ENCODE peak calls at places on chromosomes 6 and 20, in five cellular contexts. One of them, this sample, is unnamed.

GRCh38 chr20:63345328-63346100 is 15.6 kb downstream of the CHRNA4 start:
- DNase-seq in brain microvascular endothelial cell: no peak
- DNase-seq in AG10803: no peak
- DNase-seq in breast epithelium: no peak
- DNase-seq in OCI-LY7: no peak
- DNase-seq in this sample: no peak

GRCh38 chr20:35695978-35696377 is 3.2 kb downstream of the NFS1 start:
- DNase-seq in breast epithelium: no peak
- DNase-seq in AG10803: no peak
- DNase-seq in brain microvascular endothelial cell: no peak
- DNase-seq in OCI-LY7: no peak
- DNase-seq in this sample: no peak

GRCh38 chr20:63092660-63093215 is 86.0 kb upstream of the BHLHE23 start:
- DNase-seq in AG10803: no peak
- DNase-seq in OCI-LY7: no peak
- DNase-seq in breast epithelium: peak; percentile 37
- DNase-seq in brain microvascular endothelial cell: no peak
- DNase-seq in this sample: no peak

GRCh38 chr20:64099880-64100565 is 7.3 kb downstream of the NPBWR2 start:
- DNase-seq in AG10803: no peak
- DNase-seq in OCI-LY7: peak; percentile 77
- DNase-seq in breast epithelium: no peak
- DNase-seq in brain microvascular endothelial cell: no peak
- DNase-seq in this sample: no peak

GRCh38 chr20:813386-813785 is 20.1 kb upstream of the FAM110A start:
- DNase-seq in AG10803: no peak
- DNase-seq in breast epithelium: no peak
- DNase-seq in brain microvascular endothelial cell: no peak
- DNase-seq in OCI-LY7: no peak
- DNase-seq in this sample: no peak

GRCh38 chr6:104537185-104537584 is 322.5 kb downstream of the HACE1 start:
- DNase-seq in brain microvascular endothelial cell: peak; percentile 14
- DNase-seq in breast epithelium: no peak
- DNase-seq in OCI-LY7: no peak
- DNase-seq in AG10803: peak; percentile 56
- DNase-seq in this sample: no peak

GRCh38 chr6:160050022-160050421 is 71.6 kb upstream of the SLC22A1 start:
- DNase-seq in OCI-LY7: no peak
- DNase-seq in breast epithelium: no peak
- DNase-seq in brain microvascular endothelial cell: no peak
- DNase-seq in AG10803: no peak
- DNase-seq in this sample: no peak

GRCh38 chr6:131761061-131761761 is 46.6 kb upstream of the ENPP1 start:
- DNase-seq in brain microvascular endothelial cell: peak; percentile 9
- DNase-seq in breast epithelium: no peak
- DNase-seq in AG10803: peak; percentile 53
- DNase-seq in OCI-LY7: no peak
- DNase-seq in this sample: no peak

GRCh38 chr6:88220493-88220892 is 54.3 kb upstream of the CNR1 start:
- DNase-seq in OCI-LY7: peak; percentile 21
- DNase-seq in brain microvascular endothelial cell: peak; percentile 20
- DNase-seq in breast epithelium: no peak
- DNase-seq in AG10803: no peak
- DNase-seq in this sample: no peak

GRCh38 chr20:29874476-29875202 is 1382.8 kb upstream of the DEFB115 start:
- DNase-seq in brain microvascular endothelial cell: no peak
- DNase-seq in OCI-LY7: no peak
- DNase-seq in breast epithelium: peak; percentile 41
- DNase-seq in AG10803: no peak
- DNase-seq in this sample: no peak

GRCh38 chr6:88072462-88072861 is 24.8 kb downstream of the SPACA1 start:
- DNase-seq in brain microvascular endothelial cell: no peak
- DNase-seq in AG10803: no peak
- DNase-seq in OCI-LY7: no peak
- DNase-seq in breast epithelium: no peak
- DNase-seq in this sample: no peak

GRCh38 chr6:137717074-137718073 is 149.7 kb upstream of the TNFAIP3 start:
- DNase-seq in brain microvascular endothelial cell: no peak
- DNase-seq in breast epithelium: no peak
- DNase-seq in OCI-LY7: no peak
- DNase-seq in AG10803: no peak
- DNase-seq in this sample: peak; percentile 75

GRCh38 chr6:104603108-104603745 is 256.5 kb downstream of the HACE1 start:
- DNase-seq in brain microvascular endothelial cell: no peak
- DNase-seq in AG10803: no peak
- DNase-seq in breast epithelium: no peak
- DNase-seq in OCI-LY7: no peak
- DNase-seq in this sample: no peak

GRCh38 chr20:63418617-63419016 is 53.8 kb downstream of the KCNQ2 start:
- DNase-seq in AG10803: no peak
- DNase-seq in brain microvascular endothelial cell: no peak
- DNase-seq in breast epithelium: no peak
- DNase-seq in OCI-LY7: no peak
- DNase-seq in this sample: no peak

GRCh38 chr20:50715694-50716093 is 15.7 kb upstream of the PARD6B start:
- DNase-seq in brain microvascular endothelial cell: no peak
- DNase-seq in AG10803: no peak
- DNase-seq in breast epithelium: no peak
- DNase-seq in OCI-LY7: no peak
- DNase-seq in this sample: no peak

GRCh38 chr6:11925805-11926204 is 86.3 kb upstream of the HIVEP1 start:
- DNase-seq in breast epithelium: no peak
- DNase-seq in AG10803: no peak
- DNase-seq in brain microvascular endothelial cell: no peak
- DNase-seq in OCI-LY7: no peak
- DNase-seq in this sample: no peak

GRCh38 chr20:40781340-40781916 is 92.4 kb upstream of the MAFB start:
- DNase-seq in OCI-LY7: no peak
- DNase-seq in brain microvascular endothelial cell: no peak
- DNase-seq in AG10803: no peak
- DNase-seq in breast epithelium: no peak
- DNase-seq in this sample: no peak

GRCh38 chr6:107496892-107497684 is 7.2 kb downstream of the SOBP start:
- DNase-seq in breast epithelium: no peak
- DNase-seq in brain microvascular endothelial cell: no peak
- DNase-seq in AG10803: no peak
- DNase-seq in OCI-LY7: no peak
- DNase-seq in this sample: no peak

GRCh38 chr20:35199696-35200095 is 26.8 kb upstream of the MMP24 start:
- DNase-seq in AG10803: no peak
- DNase-seq in brain microvascular endothelial cell: no peak
- DNase-seq in breast epithelium: no peak
- DNase-seq in OCI-LY7: no peak
- DNase-seq in this sample: no peak

GRCh38 chr6:25222006-25222715 is 57.0 kb upstream of the CARMIL1 start:
- DNase-seq in brain microvascular endothelial cell: no peak
- DNase-seq in AG10803: no peak
- DNase-seq in breast epithelium: no peak
- DNase-seq in OCI-LY7: no peak
- DNase-seq in this sample: no peak

GRCh38 chr20:33686984-33687366 is 790 bp upstream of the E2F1 start:
- DNase-seq in AG10803: no peak
- DNase-seq in brain microvascular endothelial cell: no peak
- DNase-seq in breast epithelium: no peak
- DNase-seq in OCI-LY7: no peak
- DNase-seq in this sample: no peak
- H3K4me3 ChIP-seq in AG10803: peak overlapping the region; percentile 62
- H3K4me3 ChIP-seq in brain microvascular endothelial cell: peak overlapping the region; percentile 49
- H3K4me3 ChIP-seq in breast epithelium: no peak overlapping the region
- H3K4me3 ChIP-seq in OCI-LY7: peak overlapping the region; percentile 41
- H3K4me3 ChIP-seq in this sample: peak overlapping the region; percentile 45

DNA sequence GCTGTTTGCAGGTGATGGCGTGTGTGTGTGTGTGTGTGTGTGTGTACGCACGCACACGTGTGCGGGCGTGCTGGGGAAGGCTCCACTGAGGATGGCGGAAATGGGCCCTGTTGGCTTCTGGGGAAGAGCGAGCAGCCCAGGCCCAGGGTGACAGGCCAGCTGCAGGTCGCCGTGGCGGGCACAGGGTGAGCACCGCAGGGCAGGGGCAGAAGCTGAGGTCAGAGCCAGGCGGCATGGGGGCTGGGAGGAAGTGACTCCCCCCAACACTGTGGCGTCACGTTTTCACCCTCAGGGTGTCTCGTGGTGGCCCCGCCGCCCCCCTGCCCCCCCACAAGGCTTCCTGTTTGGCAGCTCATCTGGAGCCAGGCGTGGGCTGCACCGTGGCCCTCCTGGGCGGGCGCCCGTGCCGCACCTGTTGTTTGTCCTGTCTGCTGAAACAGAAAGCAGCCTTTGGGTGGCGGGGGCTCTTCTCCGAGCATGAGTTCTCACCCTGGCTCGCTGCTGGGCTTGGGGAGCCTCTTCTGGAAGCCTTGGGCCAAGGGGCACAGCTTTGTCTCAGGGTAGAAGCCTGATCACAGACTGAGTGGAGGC is 7.1 kb downstream of the RBM38 start:
- DNase-seq in AG10803: no peak
- DNase-seq in OCI-LY7: peak; percentile 97
- DNase-seq in brain microvascular endothelial cell: no peak
- DNase-seq in breast epithelium: no peak
- DNase-seq in this sample: peak; percentile 89
- H3K4me3 ChIP-seq in AG10803: no peak overlapping the region
- H3K4me3 ChIP-seq in OCI-LY7: peak overlapping the region; percentile 99
- H3K4me3 ChIP-seq in brain microvascular endothelial cell: no peak overlapping the region
- H3K4me3 ChIP-seq in breast epithelium: no peak overlapping the region
- H3K4me3 ChIP-seq in this sample: peak overlapping the region; percentile 36

GRCh38 chr20:25054133-25054820 is 3.7 kb downstream of the ACSS1 start:
- DNase-seq in breast epithelium: no peak
- DNase-seq in OCI-LY7: no peak
- DNase-seq in AG10803: no peak
- DNase-seq in brain microvascular endothelial cell: no peak
- DNase-seq in this sample: no peak

GRCh38 chr20:25051386-25052155 is 6.4 kb downstream of the ACSS1 start:
- DNase-seq in OCI-LY7: no peak
- DNase-seq in brain microvascular endothelial cell: no peak
- DNase-seq in AG10803: no peak
- DNase-seq in breast epithelium: peak; percentile 36
- DNase-seq in this sample: no peak

GRCh38 chr20:25052255-25053206 is 5.4 kb downstream of the ACSS1 start:
- DNase-seq in breast epithelium: peak; percentile 35
- DNase-seq in OCI-LY7: no peak
- DNase-seq in brain microvascular endothelial cell: no peak
- DNase-seq in AG10803: peak; percentile 86
- DNase-seq in this sample: no peak

GRCh38 chr20:25054995-25055629 is 2.8 kb downstream of the ACSS1 start:
- DNase-seq in AG10803: peak; percentile 42
- DNase-seq in breast epithelium: no peak
- DNase-seq in brain microvascular endothelial cell: no peak
- DNase-seq in OCI-LY7: no peak
- DNase-seq in this sample: no peak

GRCh38 chr20:25053207-25054132 is 4.5 kb downstream of the ACSS1 start:
- DNase-seq in brain microvascular endothelial cell: no peak
- DNase-seq in OCI-LY7: no peak
- DNase-seq in AG10803: peak; percentile 82
- DNase-seq in breast epithelium: no peak
- DNase-seq in this sample: no peak
- H3K4me3 ChIP-seq in brain microvascular endothelial cell: no peak overlapping the region
- H3K4me3 ChIP-seq in OCI-LY7: no peak overlapping the region
- H3K4me3 ChIP-seq in AG10803: no peak overlapping the region
- H3K4me3 ChIP-seq in breast epithelium: no peak overlapping the region
- H3K4me3 ChIP-seq in this sample: no peak overlapping the region

DNA sequence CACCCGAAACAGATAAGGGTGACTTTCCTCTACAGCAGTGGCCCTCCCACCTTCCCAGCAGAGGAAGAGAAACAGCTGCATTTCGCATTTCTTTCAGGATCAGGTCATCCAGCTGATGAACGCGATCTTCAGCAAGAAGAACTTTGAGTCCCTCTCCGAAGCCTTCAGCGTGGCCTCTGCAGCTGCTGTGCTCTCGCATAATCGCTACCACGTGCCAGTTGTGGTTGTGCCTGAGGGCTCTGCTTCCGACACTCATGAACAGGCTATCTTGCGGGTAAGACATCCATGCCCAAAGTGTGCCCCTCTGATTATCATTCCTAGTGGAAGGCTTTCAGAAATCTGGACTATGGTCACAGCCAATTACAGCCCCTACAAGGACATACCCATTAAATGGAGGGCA is 27.8 kb upstream of the MROH8 start:
- DNase-seq in brain microvascular endothelial cell: no peak
- DNase-seq in OCI-LY7: no peak
- DNase-seq in AG10803: no peak
- DNase-seq in breast epithelium: no peak
- DNase-seq in this sample: no peak
- H3K4me3 ChIP-seq in brain microvascular endothelial cell: no peak overlapping the region
- H3K4me3 ChIP-seq in OCI-LY7: no peak overlapping the region
- H3K4me3 ChIP-seq in AG10803: no peak overlapping the region
- H3K4me3 ChIP-seq in breast epithelium: no peak overlapping the region
- H3K4me3 ChIP-seq in this sample: no peak overlapping the region

GRCh38 chr6:99613705-99614429 is 7.2 kb downstream of the PRDM13 start:
- DNase-seq in OCI-LY7: peak; percentile 16
- DNase-seq in AG10803: no peak
- DNase-seq in brain microvascular endothelial cell: no peak
- DNase-seq in breast epithelium: no peak
- DNase-seq in this sample: no peak

GRCh38 chr6:99617131-99617530 is 10.5 kb downstream of the PRDM13 start:
- DNase-seq in OCI-LY7: no peak
- DNase-seq in breast epithelium: no peak
- DNase-seq in AG10803: no peak
- DNase-seq in brain microvascular endothelial cell: no peak
- DNase-seq in this sample: no peak

GRCh38 chr6:99618649-99619408 is 12.2 kb downstream of the PRDM13 start:
- DNase-seq in brain microvascular endothelial cell: no peak
- DNase-seq in breast epithelium: no peak
- DNase-seq in AG10803: no peak
- DNase-seq in OCI-LY7: no peak
- DNase-seq in this sample: no peak

GRCh38 chr6:99614430-99615161 is 8.0 kb downstream of the PRDM13 start:
- DNase-seq in breast epithelium: no peak
- DNase-seq in brain microvascular endothelial cell: no peak
- DNase-seq in OCI-LY7: no peak
- DNase-seq in AG10803: no peak
- DNase-seq in this sample: no peak

DNA sequence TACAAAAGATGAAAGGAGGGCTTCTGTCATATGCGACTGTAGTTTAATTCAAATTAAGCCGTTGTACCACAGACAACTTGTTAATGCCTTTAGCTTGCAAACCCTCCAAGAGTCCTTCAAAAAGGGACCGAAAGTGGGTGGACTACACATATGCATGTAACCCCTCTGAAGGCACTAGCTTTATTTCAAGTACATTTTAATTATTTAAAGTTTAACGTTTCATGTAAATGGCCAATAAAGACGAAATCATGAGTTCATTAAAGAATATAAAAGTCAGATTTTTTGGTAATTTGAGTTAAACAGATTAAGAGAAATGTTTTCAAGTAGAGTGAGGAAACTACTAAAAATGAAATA is 12.8 kb downstream of the PRDM13 start:
- DNase-seq in AG10803: no peak
- DNase-seq in breast epithelium: no peak
- DNase-seq in brain microvascular endothelial cell: no peak
- DNase-seq in OCI-LY7: no peak
- DNase-seq in this sample: no peak
- H3K4me3 ChIP-seq in AG10803: no peak overlapping the region
- H3K4me3 ChIP-seq in breast epithelium: no peak overlapping the region
- H3K4me3 ChIP-seq in brain microvascular endothelial cell: no peak overlapping the region
- H3K4me3 ChIP-seq in OCI-LY7: no peak overlapping the region
- H3K4me3 ChIP-seq in this sample: no peak overlapping the region

GRCh38 chr6:165306955-165307354 is 2.5 kb downstream of the C6orf118 start:
- DNase-seq in brain microvascular endothelial cell: no peak
- DNase-seq in AG10803: no peak
- DNase-seq in breast epithelium: no peak
- DNase-seq in OCI-LY7: no peak
- DNase-seq in this sample: no peak
- H3K4me3 ChIP-seq in brain microvascular endothelial cell: no peak overlapping the region
- H3K4me3 ChIP-seq in AG10803: no peak overlapping the region
- H3K4me3 ChIP-seq in breast epithelium: no peak overlapping the region
- H3K4me3 ChIP-seq in OCI-LY7: no peak overlapping the region
- H3K4me3 ChIP-seq in this sample: no peak overlapping the region

This sample was measured in Jurkat, Clone E6-1.